ENCODE peak calls at places on chromosome 9, in four cellular contexts. N, S, O and V are unnamed samples.
A peak's percentile ranks its signal among the peaks of the same experiment; 100 is the strongest.

GRCh38 chr9:136671646-136672430 is 9.1 kb downstream of the EGFL7 start:
- DNase-seq in N (peak; percentile 22), O (no peak), S (no peak), V (peak; percentile 41)

GRCh38 chr9:98312365-98312764 is 56.9 kb upstream of the TBC1D2 start:
- DNase-seq in N (no peak), S (no peak), O (no peak), V (no peak)

GRCh38 chr9:89716559-89716958 is 111.7 kb downstream of the GADD45G start:
- DNase-seq in N (no peak), S (no peak), O (no peak), V (no peak)

GRCh38 chr9:135745189-135745588 is 43.2 kb downstream of the KCNT1 start:
- DNase-seq in S (no peak), N (no peak), O (no peak), V (no peak)

GRCh38 chr9:22170162-22170932 is 161.2 kb upstream of the CDKN2B start:
- DNase-seq in O (no peak), S (no peak), N (no peak), V (no peak)

GRCh38 chr9:70049672-70050271 is 6.1 kb downstream of the MAMDC2 start:
- DNase-seq in N (no peak), O (no peak), S (no peak), V (no peak)

GRCh38 chr9:134413890-134414731 is 87.9 kb downstream of the RXRA start:
- DNase-seq in N (no peak), O (no peak), S (peak; percentile 100), V (no peak)

GRCh38 chr9:89466451-89467277 is 31.2 kb downstream of the SEMA4D start:
- DNase-seq in S (no peak), O (no peak), N (no peak), V (no peak)

GRCh38 chr9:110293246-110293645 is 36.9 kb upstream of the TXN start:
- DNase-seq in N (no peak), O (no peak), S (no peak), V (no peak)